ENCODE peak calls at places on chromosomes 4 and X, in ten cellular contexts. E is progenitor cell of endocrine pancreas; X is naive thymus-derived CD4-positive, alpha-beta T cell; R is HTR-8/SVneo; Z is HEK293T; F is NCI-H460; H is stimulated activated CD4-positive, alpha-beta T cell treated with anti-CD3 and anti-CD28 coated beads, Interleukin-12 subunit alpha, Interleukin-12 subunit beta, amount 100 ng/mL, for 48 hours; D is dorsolateral prefrontal cortex; L is CD4-positive, alpha-beta memory T cell; N is GM23248. G is an unnamed sample.

GRCh38 chr4:78720994-78721677 is 55.0 kb upstream of the BMP2K start:
- DNase-seq in R (no peak), E (no peak), F (no peak), Z (no peak), N (no peak), H (peak), L (no peak), D (no peak), X (peak), G (no peak)

GRCh38 chrX:10566726-10567097 is 53.7 kb downstream of the MID1 start:
- DNase-seq in Z (no peak), R (no peak), H (no peak), F (no peak), D (no peak), E (no peak), N (no peak), X (no peak), L (no peak), G (no peak)

GRCh38 chrX:24396930-24397277 is 36.5 kb downstream of the SUPT20HL1 start:
- DNase-seq in L (no peak), R (no peak), E (no peak), N (peak), H (no peak), F (no peak), X (no peak), Z (no peak), D (no peak), G (no peak)

GRCh38 chr4:6940744-6941137 is 31.1 kb downstream of the TBC1D14 start:
- DNase-seq in N (no peak), R (no peak), E (no peak), Z (no peak), L (no peak), F (no peak), X (no peak), H (no peak), D (no peak), G (no peak)

GRCh38 chr4:55887594-55887993 is 34.1 kb downstream of the EXOC1 start:
- DNase-seq in H (no peak), R (no peak), F (no peak), D (no peak), E (no peak), X (no peak), Z (peak), N (peak), L (no peak), G (no peak)

GRCh38 chrX:8672176-8672575 is 59.8 kb downstream of the ANOS1 start:
- DNase-seq in H (no peak), R (no peak), N (no peak), E (no peak), L (no peak), D (no peak), F (no peak), X (no peak), Z (no peak), G (no peak)

GRCh38 chr4:66930216-66930615 is 615.1 kb downstream of the CENPC start:
- DNase-seq in L (no peak), D (no peak), N (no peak), H (no peak), E (no peak), Z (no peak), F (no peak), R (no peak), X (no peak), G (no peak)

GRCh38 chr4:127575888-127576287 is 56.9 kb upstream of the INTU start:
- DNase-seq in X (no peak), Z (no peak), H (no peak), F (no peak), D (no peak), E (no peak), N (no peak), L (no peak), R (peak), G (no peak)

GRCh38 chrX:125291124-125291523 is 28.5 kb upstream of the TEX13C start:
- DNase-seq in F (no peak), H (no peak), X (no peak), N (no peak), D (no peak), E (no peak), R (no peak), L (no peak), Z (no peak), G (no peak)

GRCh38 chr4:157115613-157116340 is 39.8 kb downstream of the GLRB start:
- DNase-seq in R (peak), X (no peak), F (peak), L (no peak), E (no peak), N (peak), H (no peak), D (no peak), Z (no peak), G (no peak)

GRCh38 chr4:11111876-11112275 is 316.8 kb downstream of the HS3ST1 start:
- DNase-seq in D (no peak), H (no peak), L (no peak), F (no peak), R (no peak), E (no peak), N (no peak), Z (no peak), X (no peak), G (no peak)

GRCh38 chrX:71095971-71096701 is 485 bp downstream of the FOXO4 start:
- DNase-seq in E (no peak), N (peak), Z (no peak), D (no peak), F (no peak), H (no peak), X (no peak), R (peak), L (peak), G (peak)

GRCh38 chrX:15985937-15986336 is 131.3 kb upstream of the AP1S2 start:
- DNase-seq in F (no peak), Z (no peak), N (no peak), R (no peak), E (no peak), D (no peak), L (no peak), H (peak), X (no peak), G (no peak)

GRCh38 chr4:188282620-188283232 is 143.5 kb downstream of the TRIML1 start:
- DNase-seq in E (peak), F (no peak), R (no peak), H (no peak), Z (no peak), X (no peak), D (no peak), N (no peak), L (no peak), G (peak)

GRCh38 chr4:58214376-58214775 is 1104.2 kb upstream of the IGFBP7 start:
- DNase-seq in L (no peak), N (no peak), X (no peak), H (no peak), R (no peak), E (no peak), Z (no peak), F (no peak), D (no peak), G (no peak)

GRCh38 chr4:111744847-111745246 is 400.4 kb upstream of the FAM241A start:
- DNase-seq in N (no peak), L (no peak), H (no peak), R (no peak), E (no peak), F (no peak), D (no peak), X (no peak), Z (no peak), G (no peak)

GRCh38 chrX:111009256-111009655 is 86.7 kb upstream of the PAK3 start:
- DNase-seq in N (no peak), Z (no peak), X (no peak), F (no peak), E (no peak), D (no peak), H (no peak), L (no peak), R (no peak), G (no peak)

GRCh38 chr4:7660176-7660540 is 225.4 kb upstream of the PSAPL1 start:
- DNase-seq in R (no peak), H (no peak), E (no peak), D (no peak), N (no peak), Z (no peak), L (no peak), F (no peak), X (no peak), G (no peak)

GRCh38 chrX:1741828-1742394 is 127.1 kb downstream of the ASMT start:
- DNase-seq in L (no peak), F (no peak), E (no peak), Z (no peak), H (no peak), X (no peak), R (no peak), D (no peak), N (no peak), G (no peak)

GRCh38 chr4:128782076-128782715 is 27.3 kb upstream of the JADE1 start:
- DNase-seq in N (peak), R (no peak), L (peak), D (peak), F (peak), X (peak), Z (no peak), E (no peak), H (no peak), G (no peak)

GRCh38 chrX:150664290-150664689 is 28.9 kb upstream of the MTMR1 start:
- DNase-seq in X (no peak), H (no peak), E (no peak), L (no peak), F (no peak), D (no peak), Z (no peak), R (no peak), N (no peak), G (no peak)

GRCh38 chr4:142396279-142396678 is 449.8 kb downstream of the INPP4B start:
- DNase-seq in Z (no peak), D (no peak), R (no peak), H (no peak), F (no peak), X (no peak), L (no peak), E (no peak), N (peak), G (no peak)

G was measured in nephron progenitor cell.